ENCODE peak calls at places on chromosomes 16 and 17, in ten cellular contexts. J, U, C, M, P, O, N, A, H and Y are unnamed samples.

GRCh38 chr16:57253410-57253927 is 8.4 kb downstream of the ARL2BP start:
- DNase-seq in M (no peak), C (no peak), N (no peak), A (no peak), J (no peak), U (no peak), O (no peak), H (no peak), P (no peak), Y (no peak)

GRCh38 chr16:81599034-81599744 is 154.6 kb downstream of the CMIP start:
- DNase-seq in P (no peak), C (no peak), N (no peak), M (no peak), A (no peak), H (no peak), J (no peak), U (peak; percentile 75), O (no peak), Y (no peak)

GRCh38 chr17:2025220-2025621 is at the start of gene RTN4RL1:
- DNase-seq in M (peak; percentile 78), C (no peak), N (no peak), A (no peak), P (peak; percentile 82), O (peak; percentile 86), H (peak; percentile 92), J (no peak), U (peak; percentile 53), Y (peak; percentile 80)

GRCh38 chr17:37134050-37134449 is 185.3 kb downstream of the AATF start:
- DNase-seq in P (no peak), H (no peak), M (no peak), O (no peak), U (peak; percentile 48), N (no peak), C (no peak), J (no peak), A (no peak), Y (no peak)

GRCh38 chr16:66798162-66798561 is 3.2 kb downstream of the TERB1 start:
- DNase-seq in O (no peak), H (no peak), U (no peak), C (no peak), N (no peak), M (no peak), J (no peak), A (no peak), P (peak; percentile 42), Y (no peak)

GRCh38 chr17:55056530-55056929 is 88.0 kb downstream of the STXBP4 start:
- DNase-seq in P (no peak), N (peak; percentile 44), O (no peak), H (no peak), J (no peak), A (no peak), M (no peak), U (peak; percentile 73), C (no peak), Y (no peak)

GRCh38 chr17:47945080-47945479 is 3.7 kb downstream of the PNPO start:
- DNase-seq in N (no peak), A (peak; percentile 65), M (no peak), H (peak; percentile 51), C (no peak), J (no peak), O (no peak), U (no peak), P (no peak), Y (peak; percentile 60)

GRCh38 chr16:58021661-58022551 is 3.6 kb upstream of the MMP15 start:
- DNase-seq in U (no peak), M (peak; percentile 29), A (no peak), P (peak; percentile 71), O (no peak), H (no peak), C (peak; percentile 61), J (no peak), N (peak; percentile 70), Y (no peak)

GRCh38 chr17:50634123-50634914 is at the start of gene ABCC3:
- DNase-seq in N (peak; percentile 78), C (no peak), H (peak; percentile 23), U (no peak), A (no peak), J (no peak), P (peak; percentile 76), M (no peak), O (peak; percentile 65), Y (no peak)

GRCh38 chr16:87709677-87710076 is 56.1 kb downstream of the KLHDC4 start:
- DNase-seq in P (no peak), O (no peak), C (no peak), A (no peak), J (no peak), U (no peak), M (no peak), H (no peak), N (no peak), Y (no peak)

GRCh38 chr16:67013238-67013822 is 15.6 kb upstream of the CBFB start:
- DNase-seq in C (no peak), J (no peak), O (no peak), A (peak; percentile 38), P (no peak), U (peak; percentile 20), H (no peak), N (no peak), M (no peak), Y (no peak)